ENCODE peak calls at places on chromosome 11, in seven cellular contexts. Z is neural progenitor cell, L is fibroblast of the aortic adventitia, C is brain microvascular endothelial cell, G is left lung, D is nephron progenitor cell, H is ovary. P is an unnamed sample.
A peak's percentile ranks its signal among the peaks of the same experiment; 100 is the strongest.

GRCh38 chr11:110093407-110094297 is 460 bp downstream of the ZC3H12C start:
- DNase-seq in Z (peak; percentile 67), L (peak; percentile 75), C (peak; percentile 45), G (peak; percentile 49), D (peak; percentile 61), H (peak; percentile 70), P (peak; percentile 72)

GRCh38 chr11:115458877-115459276 is 45.3 kb downstream of the CADM1 start:
- DNase-seq in Z (no peak), L (no peak), C (no peak), G (no peak), D (no peak), H (no peak), P (no peak)

GRCh38 chr11:94142308-94143277 is 14.0 kb downstream of the PANX1 start:
- DNase-seq in Z (no peak), L (peak; percentile 14), C (peak; percentile 44), G (no peak), D (peak; percentile 16), H (no peak), P (peak; percentile 21)

GRCh38 chr11:108923413-108923812 is 258.5 kb downstream of the DDX10 start:
- DNase-seq in Z (no peak), L (no peak), C (no peak), G (no peak), D (no peak), H (no peak), P (no peak)

GRCh38 chr11:29293825-29294224 is 723.0 kb downstream of the KCNA4 start:
- DNase-seq in Z (no peak), L (peak; percentile 70), C (peak; percentile 81), G (no peak), D (no peak), H (no peak), P (peak; percentile 77)

GRCh38 chr11:88320149-88320559 is 17.4 kb downstream of the CTSC start:
- DNase-seq in Z (no peak), L (peak; percentile 55), C (peak; percentile 17), G (no peak), D (no peak), H (no peak), P (peak; percentile 40)

GRCh38 chr11:95570845-95571244 is 218.7 kb downstream of the FAM76B start:
- DNase-seq in Z (no peak), L (no peak), C (no peak), G (no peak), D (no peak), H (no peak), P (no peak)

GRCh38 chr11:7268727-7269126 is 17.0 kb downstream of the SYT9 start:
- DNase-seq in Z (no peak), L (no peak), C (no peak), G (no peak), D (no peak), H (no peak), P (no peak)

GRCh38 chr11:12234216-12234615 is 123.8 kb downstream of the MICAL2 start:
- DNase-seq in Z (no peak), L (no peak), C (no peak), G (no peak), D (no peak), H (no peak), P (peak; percentile 42)

GRCh38 chr11:9148035-9148434 is 56.6 kb upstream of the SCUBE2 start:
- DNase-seq in Z (no peak), L (no peak), C (no peak), G (no peak), D (no peak), H (no peak), P (no peak)

GRCh38 chr11:113436672-113437252 is 38.4 kb downstream of the DRD2 start:
- DNase-seq in Z (no peak), L (no peak), C (no peak), G (no peak), D (peak; percentile 38), H (no peak), P (no peak)

GRCh38 chr11:2461253-2462091 is 16.7 kb downstream of the KCNQ1 start:
- DNase-seq in Z (no peak), L (no peak), C (no peak), G (no peak), D (no peak), H (no peak), P (no peak)

GRCh38 chr11:6604081-6604626 is 580 bp downstream of the ILK start:
- DNase-seq in Z (peak; percentile 67), L (peak; percentile 77), C (peak; percentile 63), G (no peak), D (peak; percentile 64), H (peak; percentile 34), P (peak; percentile 75)

GRCh38 chr11:95365346-95365745 is 134.3 kb upstream of the SESN3 start:
- DNase-seq in Z (no peak), L (no peak), C (no peak), G (no peak), D (no peak), H (no peak), P (no peak)

GRCh38 chr11:95829580-95830259 is 39.4 kb downstream of the CEP57 start:
- DNase-seq in Z (no peak), L (peak; percentile 54), C (peak; percentile 31), G (no peak), D (no peak), H (no peak), P (peak; percentile 20)

GRCh38 chr11:6245536-6245935 is 6.6 kb downstream of the CNGA4 start:
- DNase-seq in Z (no peak), L (no peak), C (no peak), G (no peak), D (no peak), H (no peak), P (no peak)

GRCh38 chr11:13140028-13140870 is 131.1 kb downstream of the RASSF10 start:
- DNase-seq in Z (no peak), L (peak; percentile 39), C (peak; percentile 32), G (peak; percentile 80), D (peak; percentile 14), H (no peak), P (no peak)

GRCh38 chr11:74863410-74863809 is 85.5 kb downstream of the XRRA1 start:
- DNase-seq in Z (no peak), L (no peak), C (no peak), G (no peak), D (no peak), H (no peak), P (no peak)

GRCh38 chr11:83047515-83048225 is 24.0 kb downstream of the RAB30 start:
- DNase-seq in Z (no peak), L (peak; percentile 41), C (no peak), G (no peak), D (no peak), H (no peak), P (no peak)

GRCh38 chr11:122853971-122854446 is 15.7 kb downstream of the CRTAM start:
- DNase-seq in Z (peak; percentile 82), L (peak; percentile 91), C (peak; percentile 80), G (no peak), D (peak; percentile 58), H (peak; percentile 29), P (peak; percentile 89)

GRCh38 chr11:88480217-88480616 is 142.7 kb upstream of the CTSC start:
- DNase-seq in Z (no peak), L (peak; percentile 97), C (peak; percentile 83), G (no peak), D (no peak), H (no peak), P (peak; percentile 93)

GRCh38 chr11:119584193-119585037 is 144.6 kb downstream of the NECTIN1 start:
- DNase-seq in Z (peak; percentile 95), L (peak; percentile 80), C (peak; percentile 63), G (peak; percentile 47), D (peak; percentile 70), H (no peak), P (peak; percentile 73)

GRCh38 chr11:122850076-122850631 is 11.9 kb downstream of the CRTAM start:
- DNase-seq in Z (no peak), L (peak; percentile 31), C (peak; percentile 72), G (no peak), D (peak; percentile 20), H (no peak), P (peak; percentile 15)

DNA sequence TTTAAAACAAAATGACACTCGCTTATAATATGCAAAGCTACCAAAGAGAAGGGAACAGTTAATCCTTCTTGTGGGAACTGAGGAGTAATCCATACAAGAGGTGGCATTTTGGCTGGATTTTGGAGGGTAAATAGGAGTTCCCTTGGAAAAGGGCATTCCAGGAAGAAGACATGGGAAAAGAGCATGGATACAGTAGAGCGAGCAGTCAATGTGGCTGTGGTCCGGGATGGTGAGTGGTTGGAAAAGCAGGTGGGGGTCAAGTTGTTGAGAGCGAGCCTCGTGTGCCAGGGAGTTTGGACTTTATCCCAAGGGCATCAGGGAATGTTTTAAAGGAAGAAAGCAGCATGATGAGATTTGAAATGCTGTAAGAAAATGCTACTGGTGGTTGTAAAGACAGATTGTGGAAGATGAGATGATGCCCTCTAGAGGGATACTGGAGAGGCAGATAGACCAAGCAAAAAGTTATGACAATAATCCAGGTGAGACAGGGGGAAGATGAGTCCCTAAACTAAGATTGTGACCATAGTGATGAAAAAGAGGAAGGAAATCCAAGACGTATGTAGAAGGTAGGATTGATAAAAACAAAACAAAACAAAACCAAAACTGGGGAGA is 3.8 kb upstream of the MMP7 start:
- DNase-seq in Z (no peak), L (no peak), C (no peak), G (no peak), D (no peak), H (no peak), P (no peak)
- TF ChIP-seq CTCF in Z (no peak), L (no peak), C (peak; percentile 37), G (no peak), D (no peak), H (no peak), P (peak; percentile 24)

GRCh38 chr11:80293293-80293692 is 852.5 kb upstream of the TENM4 start:
- DNase-seq in Z (no peak), L (no peak), C (no peak), G (no peak), D (no peak), H (no peak), P (no peak)

GRCh38 chr11:80297808-80298460 is 857.1 kb upstream of the TENM4 start:
- DNase-seq in Z (no peak), L (no peak), C (peak; percentile 82), G (no peak), D (no peak), H (no peak), P (peak; percentile 2)
- TF ChIP-seq CTCF in Z (no peak), L (no peak), C (no peak), G (no peak), D (no peak), H (no peak), P (no peak)

GRCh38 chr11:68690671-68691401 is 6.5 kb downstream of the GAL start:
- DNase-seq in Z (no peak), L (no peak), C (no peak), G (no peak), D (no peak), H (no peak), P (no peak)
- TF ChIP-seq CTCF in Z (peak; percentile 17), L (no peak), C (peak; percentile 16), G (no peak), D (no peak), H (no peak), P (no peak)

GRCh38 chr11:18013790-18014507 is 1.1 kb upstream of the SERGEF start:
- DNase-seq in Z (peak; percentile 24), L (peak; percentile 10), C (no peak), G (no peak), D (peak; percentile 5), H (peak; percentile 12), P (no peak)

GRCh38 chr11:18011633-18012313 is 1.1 kb downstream of the SERGEF start:
- DNase-seq in Z (peak; percentile 15), L (peak; percentile 3), C (no peak), G (no peak), D (no peak), H (no peak), P (no peak)

GRCh38 chr11:18014876-18015275 is 2.0 kb upstream of the SERGEF start:
- DNase-seq in Z (no peak), L (no peak), C (no peak), G (no peak), D (no peak), H (no peak), P (no peak)

GRCh38 chr11:18012314-18012905 is 437 bp downstream of the SERGEF start:
- DNase-seq in Z (no peak), L (peak; percentile 13), C (no peak), G (peak; percentile 36), D (no peak), H (peak; percentile 16), P (peak; percentile 14)

GRCh38 chr11:18012906-18013781 is at the start of gene SERGEF:
- DNase-seq in Z (peak; percentile 98), L (peak; percentile 77), C (peak; percentile 65), G (peak; percentile 97), D (peak; percentile 95), H (peak; percentile 92), P (peak; percentile 84)
- TF ChIP-seq CTCF in Z (no peak), L (no peak), C (peak; percentile 3), G (peak; percentile 46), D (no peak), H (peak; percentile 37), P (no peak)